ENCODE peak calls at places on chromosomes 6 and 20, in six cellular contexts. One of them, this sample, is unnamed.

GRCh38 chr6:43989556-43990248 is 137.6 kb downstream of the MRPL14 start:
- DNase-seq in mesenchymal stem cell: no peak
- DNase-seq in H1: no peak
- DNase-seq in IMR-90: no peak
- DNase-seq in H9: no peak
- DNase-seq in trophoblast cell: no peak
- DNase-seq in this sample: no peak

GRCh38 chr20:34579191-34579661 is 20.7 kb downstream of the MAP1LC3A start:
- DNase-seq in mesenchymal stem cell: peak
- DNase-seq in H1: no peak
- DNase-seq in trophoblast cell: peak
- DNase-seq in H9: no peak
- DNase-seq in IMR-90: peak
- DNase-seq in this sample: no peak

GRCh38 chr6:11778648-11779307 is at the start of gene ADTRP:
- DNase-seq in trophoblast cell: no peak
- DNase-seq in H9: no peak
- DNase-seq in mesenchymal stem cell: no peak
- DNase-seq in H1: no peak
- DNase-seq in IMR-90: no peak
- DNase-seq in this sample: no peak

GRCh38 chr20:48392407-48393310 is 435.1 kb downstream of the PREX1 start:
- DNase-seq in mesenchymal stem cell: no peak
- DNase-seq in H9: no peak
- DNase-seq in IMR-90: no peak
- DNase-seq in H1: no peak
- DNase-seq in trophoblast cell: no peak
- DNase-seq in this sample: no peak

GRCh38 chr6:69796081-69796626 is 656 bp downstream of the LMBRD1 start:
- DNase-seq in mesenchymal stem cell: peak
- DNase-seq in H1: no peak
- DNase-seq in H9: peak
- DNase-seq in IMR-90: peak
- DNase-seq in trophoblast cell: peak
- DNase-seq in this sample: no peak

GRCh38 chr6:92495246-92495645 is 924.1 kb downstream of the EPHA7 start:
- DNase-seq in H9: no peak
- DNase-seq in IMR-90: no peak
- DNase-seq in mesenchymal stem cell: peak
- DNase-seq in trophoblast cell: no peak
- DNase-seq in H1: no peak
- DNase-seq in this sample: no peak

GRCh38 chr6:44058617-44059358 is 68.5 kb downstream of the MRPL14 start:
- DNase-seq in H9: no peak
- DNase-seq in trophoblast cell: peak
- DNase-seq in IMR-90: peak
- DNase-seq in H1: no peak
- DNase-seq in mesenchymal stem cell: peak
- DNase-seq in this sample: no peak

GRCh38 chr6:156876302-156876701 is 99.1 kb downstream of the ARID1B start:
- DNase-seq in H1: no peak
- DNase-seq in mesenchymal stem cell: no peak
- DNase-seq in IMR-90: no peak
- DNase-seq in H9: peak
- DNase-seq in trophoblast cell: peak
- DNase-seq in this sample: no peak

GRCh38 chr20:57442888-57443239 is 51.7 kb downstream of the RBM38 start:
- DNase-seq in H1: no peak
- DNase-seq in mesenchymal stem cell: no peak
- DNase-seq in H9: no peak
- DNase-seq in trophoblast cell: no peak
- DNase-seq in IMR-90: no peak
- DNase-seq in this sample: no peak

GRCh38 chr6:19325335-19325789 is 511.8 kb upstream of the ID4 start:
- DNase-seq in mesenchymal stem cell: no peak
- DNase-seq in IMR-90: no peak
- DNase-seq in trophoblast cell: no peak
- DNase-seq in H9: no peak
- DNase-seq in H1: no peak
- DNase-seq in this sample: no peak

GRCh38 chr6:5379647-5380242 is 118.4 kb downstream of the FARS2 start:
- DNase-seq in H9: peak
- DNase-seq in IMR-90: peak
- DNase-seq in mesenchymal stem cell: peak
- DNase-seq in H1: peak
- DNase-seq in trophoblast cell: no peak
- DNase-seq in this sample: peak

GRCh38 chr6:125952764-125953501 is 3.6 kb upstream of the HINT3 start:
- DNase-seq in H1: no peak
- DNase-seq in mesenchymal stem cell: peak
- DNase-seq in trophoblast cell: no peak
- DNase-seq in H9: peak
- DNase-seq in IMR-90: peak
- DNase-seq in this sample: no peak

GRCh38 chr6:128919412-128919811 is 36.5 kb downstream of the LAMA2 start:
- DNase-seq in IMR-90: peak
- DNase-seq in H1: no peak
- DNase-seq in mesenchymal stem cell: no peak
- DNase-seq in H9: no peak
- DNase-seq in trophoblast cell: no peak
- DNase-seq in this sample: no peak

GRCh38 chr20:63957690-63958441 is 1.6 kb upstream of the UCKL1 start:
- DNase-seq in H9: peak
- DNase-seq in IMR-90: peak
- DNase-seq in mesenchymal stem cell: no peak
- DNase-seq in trophoblast cell: no peak
- DNase-seq in H1: peak
- DNase-seq in this sample: no peak

GRCh38 chr20:48314925-48315592 is 512.7 kb downstream of the PREX1 start:
- DNase-seq in IMR-90: no peak
- DNase-seq in trophoblast cell: no peak
- DNase-seq in H9: no peak
- DNase-seq in H1: no peak
- DNase-seq in mesenchymal stem cell: no peak
- DNase-seq in this sample: no peak

GRCh38 chr20:3318226-3318884 is 79.4 kb upstream of the SLC4A11 start:
- DNase-seq in IMR-90: peak
- DNase-seq in trophoblast cell: peak
- DNase-seq in H1: no peak
- DNase-seq in H9: no peak
- DNase-seq in mesenchymal stem cell: peak
- DNase-seq in this sample: no peak

GRCh38 chr6:156980515-156980914 is 203.3 kb downstream of the ARID1B start:
- DNase-seq in IMR-90: no peak
- DNase-seq in H1: no peak
- DNase-seq in trophoblast cell: no peak
- DNase-seq in mesenchymal stem cell: no peak
- DNase-seq in H9: peak
- DNase-seq in this sample: no peak

GRCh38 chr6:89385156-89385667 is 26.9 kb downstream of the RRAGD start:
- DNase-seq in H9: no peak
- DNase-seq in IMR-90: no peak
- DNase-seq in H1: no peak
- DNase-seq in mesenchymal stem cell: no peak
- DNase-seq in trophoblast cell: no peak
- DNase-seq in this sample: no peak

GRCh38 chr20:55057779-55058415 is 582.5 kb downstream of the DOK5 start:
- DNase-seq in IMR-90: no peak
- DNase-seq in H9: no peak
- DNase-seq in H1: no peak
- DNase-seq in trophoblast cell: no peak
- DNase-seq in mesenchymal stem cell: no peak
- DNase-seq in this sample: no peak

GRCh38 chr6:139587469-139587868 is 213.0 kb upstream of the CITED2 start:
- DNase-seq in H9: no peak
- DNase-seq in H1: no peak
- DNase-seq in IMR-90: peak
- DNase-seq in trophoblast cell: no peak
- DNase-seq in mesenchymal stem cell: peak
- DNase-seq in this sample: no peak

GRCh38 chr6:156748504-156748903 is 28.7 kb upstream of the ARID1B start:
- DNase-seq in H1: no peak
- DNase-seq in trophoblast cell: no peak
- DNase-seq in IMR-90: no peak
- DNase-seq in mesenchymal stem cell: no peak
- DNase-seq in H9: no peak
- DNase-seq in this sample: no peak

GRCh38 chr20:47210470-47210869 is 146.0 kb downstream of the ZMYND8 start:
- DNase-seq in H9: no peak
- DNase-seq in trophoblast cell: no peak
- DNase-seq in IMR-90: no peak
- DNase-seq in H1: no peak
- DNase-seq in mesenchymal stem cell: no peak
- DNase-seq in this sample: no peak

DNA sequence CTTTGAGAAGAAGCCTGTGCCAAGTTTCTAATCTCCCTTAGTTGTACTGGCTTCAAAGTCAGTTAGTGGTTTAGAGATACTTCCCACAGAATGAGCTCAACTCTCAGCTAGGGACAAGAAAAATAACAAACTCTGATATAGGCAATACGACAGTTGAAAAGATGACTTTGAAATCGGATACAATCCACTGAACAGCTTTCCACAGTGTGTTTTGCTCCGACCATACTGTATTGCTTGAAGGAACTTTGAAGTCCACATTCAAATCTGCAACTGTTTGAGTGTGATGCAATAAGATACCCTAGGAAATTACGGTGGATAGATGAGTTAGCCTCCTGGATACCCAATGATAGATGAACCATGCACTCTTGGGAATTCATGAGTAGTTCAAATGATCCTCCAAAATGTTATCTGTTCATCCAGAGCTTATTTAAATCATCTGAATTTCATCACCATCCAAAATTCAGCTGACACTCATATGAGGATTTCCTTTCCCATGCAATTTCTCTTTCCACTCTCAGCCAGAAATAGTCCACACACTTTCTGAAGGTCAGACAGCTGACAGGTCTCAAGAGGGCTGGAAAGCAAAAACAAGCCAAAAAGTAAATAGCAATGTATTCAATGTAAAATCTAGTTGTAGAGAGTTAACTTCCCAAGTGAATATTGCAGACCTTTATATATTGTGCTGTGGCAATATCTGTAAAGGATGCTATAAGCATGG is 443.7 kb downstream of the HAO1 start:
- DNase-seq in H9: no peak
- DNase-seq in mesenchymal stem cell: peak
- DNase-seq in IMR-90: no peak
- DNase-seq in H1: no peak
- DNase-seq in trophoblast cell: no peak
- DNase-seq in this sample: no peak
- H4K91ac ChIP-seq in H9: no peak
- H4K91ac ChIP-seq in mesenchymal stem cell: no peak
- H4K91ac ChIP-seq in IMR-90: no peak
- H4K91ac ChIP-seq in H1: no peak
- H4K91ac ChIP-seq in trophoblast cell: no peak
- H4K91ac ChIP-seq in this sample: no peak

GRCh38 chr20:10034717-10035571 is at the start of gene ANKEF1:
- DNase-seq in H1: peak
- DNase-seq in mesenchymal stem cell: peak
- DNase-seq in H9: peak
- DNase-seq in IMR-90: peak
- DNase-seq in trophoblast cell: peak
- DNase-seq in this sample: peak
- H3K18ac ChIP-seq in H1: no peak
- H3K18ac ChIP-seq in mesenchymal stem cell: peak
- H3K18ac ChIP-seq in H9: peak
- H3K18ac ChIP-seq in IMR-90: no peak
- H3K18ac ChIP-seq in trophoblast cell: peak
- H3K18ac ChIP-seq in this sample: peak

DNA sequence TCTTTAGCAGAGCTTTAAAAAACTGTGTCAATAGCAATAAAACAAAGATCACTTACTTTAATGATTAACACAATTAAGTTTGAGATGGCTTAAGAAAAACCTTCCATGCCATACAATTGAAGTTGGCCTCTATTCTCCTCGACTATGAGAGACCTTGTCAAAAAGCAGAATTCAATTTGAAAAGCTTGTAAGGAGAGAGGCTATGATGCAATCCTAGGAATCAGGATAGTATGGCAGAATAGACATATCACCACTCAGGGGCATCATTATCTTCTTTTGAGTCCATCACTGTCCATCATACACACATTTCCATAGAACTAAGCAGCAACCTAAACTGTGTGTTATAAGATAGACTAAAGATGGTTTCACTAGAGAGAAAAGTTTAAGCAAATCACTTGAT is 17.2 kb downstream of the TBC1D7 start:
- DNase-seq in H1: no peak
- DNase-seq in H9: no peak
- DNase-seq in IMR-90: no peak
- DNase-seq in trophoblast cell: no peak
- DNase-seq in mesenchymal stem cell: no peak
- DNase-seq in this sample: no peak
- H3K14ac ChIP-seq in H1: no peak
- H3K14ac ChIP-seq in H9: no peak
- H3K14ac ChIP-seq in IMR-90: no peak
- H3K14ac ChIP-seq in trophoblast cell: no peak
- H3K14ac ChIP-seq in mesenchymal stem cell: no peak
- H3K14ac ChIP-seq in this sample: no peak

GRCh38 chr6:17525637-17526036 is 74.5 kb upstream of the FAM8A1 start:
- DNase-seq in H1: no peak
- DNase-seq in mesenchymal stem cell: no peak
- DNase-seq in H9: no peak
- DNase-seq in trophoblast cell: no peak
- DNase-seq in IMR-90: no peak
- DNase-seq in this sample: no peak

GRCh38 chr6:17527076-17527475 is 73.0 kb upstream of the FAM8A1 start:
- DNase-seq in trophoblast cell: no peak
- DNase-seq in IMR-90: no peak
- DNase-seq in H1: no peak
- DNase-seq in H9: no peak
- DNase-seq in mesenchymal stem cell: no peak
- DNase-seq in this sample: no peak

GRCh38 chr6:17530321-17530835 is 69.7 kb upstream of the FAM8A1 start:
- DNase-seq in trophoblast cell: no peak
- DNase-seq in mesenchymal stem cell: no peak
- DNase-seq in H9: no peak
- DNase-seq in IMR-90: no peak
- DNase-seq in H1: no peak
- DNase-seq in this sample: no peak
- H4K91ac ChIP-seq in trophoblast cell: no peak
- H4K91ac ChIP-seq in mesenchymal stem cell: no peak
- H4K91ac ChIP-seq in H9: no peak
- H4K91ac ChIP-seq in IMR-90: no peak
- H4K91ac ChIP-seq in H1: no peak
- H4K91ac ChIP-seq in this sample: no peak

DNA sequence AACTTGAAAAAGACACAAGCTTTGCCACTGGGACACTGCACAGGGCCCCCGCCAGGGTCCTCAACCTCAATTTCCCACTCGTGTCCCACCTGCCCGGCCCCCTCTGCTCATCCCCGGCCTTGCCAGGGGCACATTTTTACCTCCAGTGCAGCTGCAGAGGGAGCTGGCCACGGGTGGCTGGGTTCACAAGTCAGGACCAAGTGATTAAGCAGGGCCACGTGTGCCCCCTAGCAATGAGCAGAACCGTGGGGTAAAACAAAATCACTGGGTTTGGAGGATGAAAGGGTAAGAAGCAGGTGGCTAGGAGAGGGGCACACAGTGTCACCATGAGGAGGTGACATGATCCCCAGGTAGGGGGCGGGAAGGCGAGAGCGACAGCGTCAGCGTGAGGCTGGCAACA is 61.2 kb upstream of the RPS6KA2 start:
- DNase-seq in mesenchymal stem cell: no peak
- DNase-seq in trophoblast cell: no peak
- DNase-seq in H9: no peak
- DNase-seq in IMR-90: no peak
- DNase-seq in H1: no peak
- DNase-seq in this sample: no peak
- H3K18ac ChIP-seq in mesenchymal stem cell: no peak
- H3K18ac ChIP-seq in trophoblast cell: no peak
- H3K18ac ChIP-seq in H9: no peak
- H3K18ac ChIP-seq in IMR-90: no peak
- H3K18ac ChIP-seq in H1: peak
- H3K18ac ChIP-seq in this sample: peak

GRCh38 chr20:13626724-13627123 is 12.0 kb downstream of the TASP1 start:
- DNase-seq in H9: no peak
- DNase-seq in IMR-90: no peak
- DNase-seq in mesenchymal stem cell: no peak
- DNase-seq in trophoblast cell: no peak
- DNase-seq in H1: no peak
- DNase-seq in this sample: no peak
- H3K14ac ChIP-seq in H9: no peak
- H3K14ac ChIP-seq in IMR-90: no peak
- H3K14ac ChIP-seq in mesenchymal stem cell: no peak
- H3K14ac ChIP-seq in trophoblast cell: no peak
- H3K14ac ChIP-seq in H1: no peak
- H3K14ac ChIP-seq in this sample: no peak

This sample was measured in neuronal stem cell.